ENCODE peak calls at places on chromosomes 1 and 21, in four cellular contexts. S is G401, D is KBM-7, M is OCI-LY7. A is an unnamed sample.
A peak's percentile ranks its signal among the peaks of the same experiment; 100 is the strongest.

GRCh38 chr1:60668584-60668983 is 413.8 kb upstream of the NFIA start:
- DNase-seq in S (peak; percentile 65), D (no peak), M (no peak), A (no peak)

GRCh38 chr1:179870870-179871269 is 6.7 kb downstream of the TOR1AIP2 start:
- DNase-seq in S (no peak), D (no peak), M (no peak), A (no peak)

GRCh38 chr1:63827411-63828321 is 53.8 kb downstream of the ROR1 start:
- DNase-seq in S (peak; percentile 38), D (no peak), M (peak; percentile 36), A (no peak)

GRCh38 chr1:21255284-21255942 is 34.9 kb downstream of the ECE1 start:
- DNase-seq in S (peak; percentile 93), D (peak; percentile 88), M (peak; percentile 87), A (peak; percentile 87)

GRCh38 chr1:58047265-58047858 is 499.2 kb downstream of the OMA1 start:
- DNase-seq in S (peak; percentile 10), D (peak; percentile 31), M (peak; percentile 33), A (no peak)

GRCh38 chr1:67832737-67833594 is at the start of gene GNG12:
- DNase-seq in S (no peak), D (peak; percentile 38), M (no peak), A (peak; percentile 93)

GRCh38 chr1:90768098-90768497 is 51.0 kb upstream of the BARHL2 start:
- DNase-seq in S (no peak), D (no peak), M (no peak), A (no peak)

GRCh38 chr21:34889287-34889536 is 159.9 kb downstream of the RUNX1 start:
- DNase-seq in S (no peak), D (peak; percentile 59), M (no peak), A (peak; percentile 40)

GRCh38 chr1:26015358-26015757 is 6.2 kb upstream of the EXTL1 start:
- DNase-seq in S (peak; percentile 73), D (peak; percentile 69), M (no peak), A (peak; percentile 47)

GRCh38 chr1:168321945-168322344 is 41.3 kb downstream of the TBX19 start:
- DNase-seq in S (no peak), D (peak; percentile 31), M (peak; percentile 14), A (no peak)

GRCh38 chr1:164654200-164654599 is 95.2 kb downstream of the PBX1 start:
- DNase-seq in S (no peak), D (no peak), M (no peak), A (no peak)

GRCh38 chr21:26719750-26720149 is 125.5 kb downstream of the ADAMTS1 start:
- DNase-seq in S (peak; percentile 93), D (no peak), M (no peak), A (no peak)

GRCh38 chr1:154181944-154182341 is 10.0 kb downstream of the TPM3 start:
- DNase-seq in S (no peak), D (no peak), M (peak; percentile 79), A (no peak)

GRCh38 chr1:10794724-10795304 is 1.6 kb downstream of the CASZ1 start:
- DNase-seq in S (no peak), D (no peak), M (no peak), A (no peak)

GRCh38 chr1:234603221-234604204 is 6.5 kb downstream of the IRF2BP2 start:
- DNase-seq in S (peak; percentile 59), D (peak; percentile 53), M (no peak), A (no peak)

GRCh38 chr1:151579436-151580225 is 32.2 kb upstream of the SNX27 start:
- DNase-seq in S (no peak), D (no peak), M (no peak), A (no peak)

GRCh38 chr1:206579747-206580437 is 32.4 kb downstream of the EIF2D start:
- DNase-seq in S (no peak), D (peak; percentile 96), M (peak; percentile 83), A (peak; percentile 67)

GRCh38 chr1:21124846-21125245 is 51.9 kb downstream of the EIF4G3 start:
- DNase-seq in S (no peak), D (no peak), M (no peak), A (no peak)

GRCh38 chr21:35924714-35925301 is 135.5 kb downstream of the SETD4 start:
- DNase-seq in S (no peak), D (peak; percentile 42), M (no peak), A (no peak)

GRCh38 chr1:214665606-214666110 is 62.7 kb downstream of the CENPF start:
- DNase-seq in S (no peak), D (no peak), M (no peak), A (no peak)

GRCh38 chr1:231590453-231591198 is 36.0 kb upstream of the DISC1 start:
- DNase-seq in S (peak; percentile 64), D (peak; percentile 83), M (peak; percentile 68), A (no peak)

GRCh38 chr1:247110627-247111258 is 6.6 kb upstream of the ZNF669 start:
- DNase-seq in S (no peak), D (no peak), M (no peak), A (no peak)

GRCh38 chr1:46131727-46132528 is 501 bp downstream of the PIK3R3 start:
- DNase-seq in S (peak; percentile 53), D (no peak), M (peak; percentile 54), A (no peak)

GRCh38 chr1:202210370-202210769 is 16.8 kb downstream of the LGR6 start:
- DNase-seq in S (peak; percentile 81), D (no peak), M (no peak), A (no peak)

GRCh38 chr21:45581322-45581712 is 39.1 kb upstream of the SLC19A1 start:
- DNase-seq in S (no peak), D (no peak), M (no peak), A (peak; percentile 68)

GRCh38 chr21:29146726-29147125 is 16.3 kb downstream of the MAP3K7CL start:
- DNase-seq in S (no peak), D (no peak), M (no peak), A (no peak)

GRCh38 chr1:246425139-246425794 is 81.8 kb downstream of the SMYD3 start:
- DNase-seq in S (no peak), D (no peak), M (no peak), A (no peak)

GRCh38 chr21:43802713-43803313 is 13.4 kb downstream of the RRP1 start:
- DNase-seq in S (no peak), D (no peak), M (no peak), A (no peak)

GRCh38 chr1:15684042-15684461 is at the start of gene PLEKHM2:
- DNase-seq in S (peak; percentile 56), D (no peak), M (peak; percentile 75), A (no peak)

GRCh38 chr1:83845437-83846071 is 153.4 kb downstream of the TTLL7 start:
- DNase-seq in S (no peak), D (no peak), M (no peak), A (no peak)

GRCh38 chr1:223711173-223711572 is 1.2 kb upstream of the CAPN2 start:
- DNase-seq in S (peak; percentile 91), D (no peak), M (no peak), A (peak; percentile 81)

GRCh38 chr21:44880762-44881585 is 7.5 kb upstream of the PTTG1IP start:
- DNase-seq in S (no peak), D (peak; percentile 95), M (peak; percentile 36), A (no peak)

GRCh38 chr1:195717651-195718050 is 890.6 kb downstream of the KCNT2 start:
- DNase-seq in S (peak; percentile 2), D (peak; percentile 32), M (no peak), A (no peak)

GRCh38 chr1:151993734-151994496 is at the start of gene S100A10:
- DNase-seq in S (no peak), D (peak; percentile 73), M (no peak), A (peak; percentile 79)